ENCODE peak calls at places on chromosomes 16 and 17, in seven cellular contexts. B is substantia nigra, G is tibial artery, W is SK-N-SH, H is PC-3, L is A549, V is lower lobe of right lung. X is an unnamed sample.

GRCh38 chr17:33560165-33560564 is 267.1 kb upstream of the ASIC2 start:
- DNase-seq in B (no peak), G (no peak), W (no peak), H (no peak), L (no peak), V (no peak), X (no peak)

GRCh38 chr17:63452979-63453551 is 7.0 kb upstream of the CYB561 start:
- DNase-seq in B (no peak), G (no peak), W (peak; percentile 32), H (no peak), L (no peak), V (no peak), X (no peak)

GRCh38 chr17:62193297-62193696 is 128.2 kb upstream of the MED13 start:
- DNase-seq in B (no peak), G (no peak), W (no peak), H (no peak), L (no peak), V (no peak), X (no peak)

GRCh38 chr17:80890551-80890930 is 101.1 kb upstream of the CHMP6 start:
- DNase-seq in B (no peak), G (no peak), W (no peak), H (no peak), L (no peak), V (peak; percentile 34), X (no peak)

GRCh38 chr17:1462164-1463112 is 6.4 kb upstream of the CRK start:
- DNase-seq in B (no peak), G (no peak), W (no peak), H (no peak), L (no peak), V (no peak), X (no peak)

GRCh38 chr16:4005281-4005680 is 111.0 kb downstream of the ADCY9 start:
- DNase-seq in B (no peak), G (no peak), W (no peak), H (no peak), L (no peak), V (no peak), X (no peak)

GRCh38 chr17:261640-262039 is 80.2 kb upstream of the DOC2B start:
- DNase-seq in B (no peak), G (no peak), W (no peak), H (no peak), L (no peak), V (peak; percentile 7), X (no peak)

GRCh38 chr17:51128089-51128488 is 7.4 kb upstream of the SPAG9 start:
- DNase-seq in B (no peak), G (no peak), W (no peak), H (no peak), L (no peak), V (no peak), X (no peak)

GRCh38 chr17:78484300-78485159 is 92.7 kb downstream of the DNAH17 start:
- DNase-seq in B (peak; percentile 23), G (no peak), W (no peak), H (no peak), L (peak; percentile 93), V (peak; percentile 57), X (no peak)

GRCh38 chr17:51725185-51725584 is 433.3 kb downstream of the CA10 start:
- DNase-seq in B (no peak), G (no peak), W (no peak), H (no peak), L (no peak), V (no peak), X (no peak)

DNA sequence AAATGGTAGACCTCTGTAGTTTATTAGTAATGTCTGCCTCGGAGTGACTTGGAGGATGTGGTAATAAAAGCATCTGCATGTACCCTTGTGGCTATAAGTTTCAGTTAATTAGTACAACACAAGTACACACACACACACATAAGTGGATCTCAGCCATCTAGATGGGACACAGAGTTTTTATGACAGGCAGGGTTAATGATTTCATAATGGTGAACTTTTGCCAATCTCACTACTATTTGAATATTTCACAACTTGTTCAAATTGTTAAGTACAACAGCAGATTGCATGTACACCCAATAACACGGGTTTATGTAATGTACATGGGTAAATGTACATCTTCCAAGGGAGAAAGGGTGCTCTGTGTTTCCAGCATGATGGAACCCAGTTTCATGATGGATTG is 511.3 kb upstream of the HSBP1 start:
- DNase-seq in B (no peak), G (no peak), W (no peak), H (no peak), L (no peak), V (no peak), X (no peak)
- H3K27ac ChIP-seq in B (no peak overlapping the region), G (no peak overlapping the region), W (no peak overlapping the region), H (no peak overlapping the region), L (no peak overlapping the region), V (no peak overlapping the region), X (no peak overlapping the region)

GRCh38 chr17:48569676-48570324 is 8.3 kb downstream of the HOXB4 start:
- DNase-seq in B (no peak), G (no peak), W (no peak), H (no peak), L (no peak), V (no peak), X (no peak)
- H3K27ac ChIP-seq in B (no peak overlapping the region), G (peak overlapping the region; percentile 68), W (no peak overlapping the region), H (no peak overlapping the region), L (no peak overlapping the region), V (peak overlapping the region; percentile 92), X (no peak overlapping the region)

DNA sequence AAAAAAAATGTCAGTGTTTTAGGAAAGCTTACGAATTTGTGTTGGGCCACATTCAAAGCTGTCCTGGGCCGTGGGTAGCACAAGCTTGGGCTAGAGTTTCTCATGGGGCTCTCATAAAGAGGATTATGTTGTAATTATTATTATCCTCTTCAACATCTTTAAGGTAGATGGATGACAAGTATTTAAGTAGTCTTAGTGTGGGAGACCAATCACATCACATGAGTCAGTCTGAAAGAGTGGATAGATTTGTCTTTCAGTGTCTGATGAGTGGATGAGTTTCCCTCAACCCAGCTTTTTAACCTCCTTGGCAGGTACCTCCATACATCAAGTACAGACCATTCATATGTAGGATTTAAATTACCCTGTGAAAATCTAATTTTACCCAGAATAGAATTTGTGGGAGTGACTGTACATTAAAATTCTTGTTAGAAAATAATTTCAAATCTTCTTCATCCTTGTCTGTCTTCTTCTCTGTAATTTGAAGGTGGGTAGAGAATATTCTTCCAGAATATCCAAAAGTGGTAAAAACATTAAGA is 17.3 kb downstream of the PAFAH1B1 start:
- DNase-seq in B (no peak), G (no peak), W (no peak), H (no peak), L (no peak), V (no peak), X (no peak)
- H3K27ac ChIP-seq in B (no peak overlapping the region), G (no peak overlapping the region), W (no peak overlapping the region), H (no peak overlapping the region), L (no peak overlapping the region), V (no peak overlapping the region), X (no peak overlapping the region)

GRCh38 chr17:58327363-58328194 is 1.0 kb downstream of the TSPOAP1 start:
- DNase-seq in B (no peak), G (no peak), W (peak; percentile 44), H (no peak), L (no peak), V (peak; percentile 55), X (no peak)

GRCh38 chr17:58326609-58327341 is 1.8 kb downstream of the TSPOAP1 start:
- DNase-seq in B (no peak), G (no peak), W (peak; percentile 22), H (no peak), L (no peak), V (peak; percentile 34), X (no peak)

GRCh38 chr17:58329808-58330543 is 1.4 kb upstream of the TSPOAP1 start:
- DNase-seq in B (no peak), G (no peak), W (no peak), H (no peak), L (no peak), V (peak; percentile 5), X (no peak)

GRCh38 chr17:58329035-58329807 is 626 bp upstream of the TSPOAP1 start:
- DNase-seq in B (no peak), G (peak; percentile 53), W (peak; percentile 73), H (no peak), L (no peak), V (peak; percentile 78), X (no peak)

DNA sequence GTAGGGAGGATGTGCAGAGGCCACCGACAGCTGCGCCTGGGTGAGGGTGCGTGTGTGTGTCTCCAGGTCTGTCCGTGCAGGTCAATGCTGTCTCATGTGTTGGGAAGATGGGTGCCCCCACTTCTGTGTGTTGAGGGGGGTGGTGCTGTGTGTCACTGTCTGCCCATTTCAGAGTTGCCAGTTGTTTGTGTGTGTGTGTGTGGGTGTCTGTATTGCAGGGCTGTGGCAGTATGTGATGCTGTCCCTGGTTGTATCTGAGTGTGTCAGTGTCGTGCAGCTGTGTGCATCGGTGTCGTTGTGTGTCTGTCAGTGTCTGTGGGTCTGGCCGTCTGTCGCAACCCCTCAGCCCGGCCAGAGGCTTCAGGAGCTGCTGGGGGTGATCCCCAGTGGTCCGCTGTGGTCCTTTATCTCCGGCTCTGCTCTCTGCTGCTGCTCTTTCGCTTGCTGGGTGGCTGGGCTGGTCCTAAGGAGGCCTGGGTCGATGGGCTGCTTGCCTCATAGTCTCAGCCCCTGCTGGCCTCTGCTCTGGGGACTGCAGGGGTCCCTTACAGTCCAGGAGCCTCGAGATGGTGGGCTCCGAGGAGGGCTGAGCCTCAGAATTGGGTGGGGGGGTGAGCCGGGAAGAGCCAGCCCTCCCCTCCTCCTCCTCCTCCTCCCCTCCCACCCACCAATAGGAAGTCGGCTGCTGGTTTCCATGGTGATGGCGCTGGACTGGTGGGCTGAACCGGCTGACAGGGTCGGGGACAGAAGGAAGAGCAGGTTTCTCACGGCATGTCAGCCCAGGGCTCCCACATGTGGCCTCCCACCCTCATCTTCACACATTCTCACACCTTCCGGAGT is at the start of gene TSPOAP1:
- DNase-seq in B (no peak), G (no peak), W (peak; percentile 95), H (no peak), L (no peak), V (peak; percentile 63), X (no peak)
- H3K27ac ChIP-seq in B (peak within 1 kb of the TSS; percentile 9), G (no peak within 1 kb of the TSS), W (peak within 1 kb of the TSS; percentile 7), H (no peak within 1 kb of the TSS), L (no peak within 1 kb of the TSS), V (peak within 1 kb of the TSS; percentile 46), X (no peak within 1 kb of the TSS)

DNA sequence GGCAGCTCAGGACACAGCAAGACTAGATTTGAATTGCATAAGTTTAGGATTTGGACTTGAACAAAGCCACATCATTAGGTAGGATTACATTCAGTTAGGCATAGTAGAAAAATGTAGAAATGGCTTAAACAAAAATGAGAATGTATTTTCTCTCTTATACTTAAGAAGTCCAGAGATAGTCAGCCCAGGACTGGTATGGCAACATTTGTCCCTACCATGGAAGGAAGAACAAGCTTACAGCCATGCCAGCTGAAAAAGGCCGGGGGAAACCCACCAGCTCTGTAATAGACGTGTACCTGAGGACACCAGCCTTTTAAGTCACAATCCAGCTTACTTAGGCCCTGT is 11.2 kb upstream of the TMIGD1 start:
- DNase-seq in B (no peak), G (no peak), W (no peak), H (no peak), L (no peak), V (no peak), X (no peak)
- H3K27ac ChIP-seq in B (peak overlapping the region; percentile 93), G (no peak overlapping the region), W (no peak overlapping the region), H (peak overlapping the region; percentile 80), L (peak overlapping the region; percentile 77), V (peak overlapping the region; percentile 66), X (peak overlapping the region; percentile 87)